ENCODE peak calls at places on chromosome 2, in four cellular contexts. P is heart left ventricle, K is adrenal gland, L is ovary. Y is an unnamed sample. For H3K9me3, the result is how much of the 10 kb centered on the place peaks cover.

GRCh38 chr2:172438741-172439508 is 11.5 kb downstream of the ITGA6 start:
- DNase-seq in P (peak), K (no peak), L (no peak), Y (no peak)

GRCh38 chr2:191870744-191871143 is 23.9 kb upstream of the CAVIN2 start:
- DNase-seq in P (no peak), K (no peak), L (no peak), Y (no peak)

GRCh38 chr2:186995092-186995491 is 146.1 kb upstream of the ZSWIM2 start:
- DNase-seq in P (no peak), K (no peak), L (no peak), Y (no peak)

GRCh38 chr2:100606740-100607343 is 44.0 kb downstream of the PDCL3 start:
- DNase-seq in P (no peak), K (no peak), L (no peak), Y (peak)

GRCh38 chr2:50591642-50592041 is 440.3 kb downstream of the NRXN1 start:
- DNase-seq in P (peak), K (no peak), L (no peak), Y (peak)

GRCh38 chr2:71575966-71576365 is 122.6 kb downstream of the DYSF start:
- DNase-seq in P (no peak), K (no peak), L (no peak), Y (no peak)

GRCh38 chr2:38239452-38239851 is 137.6 kb downstream of the ATL2 start:
- DNase-seq in P (no peak), K (no peak), L (no peak), Y (no peak)

GRCh38 chr2:71673402-71673795 is 220.0 kb downstream of the DYSF start:
- DNase-seq in P (no peak), K (no peak), L (no peak), Y (no peak)

GRCh38 chr2:214215107-214215506 is 195.7 kb upstream of the VWC2L start:
- DNase-seq in P (no peak), K (no peak), L (no peak), Y (no peak)

GRCh38 chr2:46477912-46478311 is 1.5 kb upstream of the TMEM247 start:
- DNase-seq in P (no peak), K (no peak), L (no peak), Y (no peak)
- TF ChIP-seq POLR2A in P (no peak), K (no peak), L (no peak), Y (no peak)

DNA sequence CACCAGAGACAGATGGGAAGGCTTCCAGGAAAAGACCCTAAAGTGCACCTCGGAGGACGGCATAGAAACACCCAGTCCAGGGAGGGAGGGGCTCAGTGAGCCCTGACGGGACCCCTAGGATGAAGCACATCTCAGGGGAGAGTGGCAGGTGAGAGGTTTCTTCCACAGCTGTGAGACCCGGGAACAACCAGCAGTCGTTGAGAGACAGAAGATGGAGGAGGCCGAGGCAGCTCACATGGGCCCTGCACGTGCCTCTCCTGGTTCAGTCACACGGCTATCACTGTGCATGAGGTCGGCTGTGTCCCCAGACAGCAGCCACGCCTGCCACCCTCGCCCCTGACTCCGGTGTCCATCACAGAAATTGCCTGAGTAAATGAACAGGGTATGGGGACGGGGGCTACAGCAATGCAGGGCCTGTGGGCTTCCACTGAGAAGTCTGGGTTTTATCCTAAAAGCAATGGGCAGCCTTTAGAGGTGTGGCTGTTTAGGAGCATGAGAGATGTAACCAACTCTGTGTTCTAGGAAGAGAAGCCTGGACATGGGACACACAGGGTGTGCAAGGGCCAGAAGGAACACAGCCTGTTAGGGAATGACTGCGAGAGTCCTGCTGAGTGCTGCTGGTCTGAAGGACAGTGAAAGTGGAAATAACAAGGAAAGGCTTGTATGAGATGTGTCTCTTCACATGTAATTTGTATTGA is 102.0 kb downstream of the TMEM18 start:
- DNase-seq in P (no peak), K (no peak), L (no peak), Y (no peak)
- H3K9me3 ChIP-seq in P (under half), K (under half), L (under half), Y (under half)

GRCh38 chr2:127218843-127219715 is 1.0 kb downstream of the CYP27C1 start:
- DNase-seq in P (no peak), K (no peak), L (no peak), Y (no peak)
- TF ChIP-seq POLR2A in P (no peak), K (no peak), L (no peak), Y (no peak)

GRCh38 chr2:239917128-239917956 is 107.8 kb downstream of the NDUFA10 start:
- DNase-seq in P (no peak), K (no peak), L (no peak), Y (no peak)

GRCh38 chr2:239919779-239920545 is 105.2 kb downstream of the NDUFA10 start:
- DNase-seq in P (peak), K (no peak), L (no peak), Y (no peak)

GRCh38 chr2:239920616-239921365 is 104.4 kb downstream of the NDUFA10 start:
- DNase-seq in P (no peak), K (no peak), L (no peak), Y (no peak)

GRCh38 chr2:239917957-239918481 is 107.1 kb downstream of the NDUFA10 start:
- DNase-seq in P (no peak), K (no peak), L (no peak), Y (no peak)

DNA sequence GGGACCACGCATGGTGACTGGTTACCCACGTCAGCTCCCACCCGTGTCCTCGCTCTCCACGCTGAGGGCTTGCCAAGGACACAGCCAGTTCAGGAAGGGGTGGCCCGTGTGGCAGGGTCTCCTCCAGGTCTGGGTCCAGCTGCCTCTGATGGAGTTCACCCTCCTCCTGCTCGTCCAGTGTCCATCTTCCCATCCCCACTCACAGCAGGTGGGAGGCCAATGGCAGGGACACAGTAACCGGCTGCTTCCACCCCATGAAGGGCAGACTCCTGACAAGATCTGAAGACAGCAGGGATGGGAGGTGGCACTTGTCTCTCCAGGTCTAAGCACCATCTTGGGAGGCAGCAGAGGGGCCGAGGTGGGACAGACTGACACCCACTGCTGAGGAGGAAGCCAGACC is 106.4 kb downstream of the NDUFA10 start:
- DNase-seq in P (no peak), K (no peak), L (no peak), Y (no peak)
- H3K9me3 ChIP-seq in P (under half), K (under half), L (under half), Y (under half)

DNA sequence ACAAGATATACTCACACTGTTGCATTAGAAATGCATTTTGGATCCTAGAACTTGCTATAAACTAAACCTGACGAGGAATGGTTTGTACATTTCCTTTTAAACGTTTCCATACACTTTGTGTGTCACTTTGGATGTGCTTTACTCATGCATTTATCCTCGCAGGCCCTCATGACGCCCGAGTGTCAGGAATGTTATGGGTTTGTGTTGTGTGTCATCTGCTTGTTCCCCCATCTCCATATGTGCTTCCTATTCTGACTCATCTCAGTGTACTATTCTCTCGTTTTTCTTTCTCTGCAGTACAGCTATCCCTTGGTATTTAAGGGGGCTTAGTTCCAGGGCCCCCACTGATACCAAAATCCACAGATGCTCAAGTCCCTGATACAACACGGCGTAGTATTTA is 121.5 kb upstream of the RASGRP3 start:
- DNase-seq in P (no peak), K (no peak), L (no peak), Y (no peak)
- TF ChIP-seq POLR2A in P (no peak), K (no peak), L (no peak), Y (no peak)

GRCh38 chr2:89781962-89782361 is 1090.5 kb downstream of the RPIA start:
- DNase-seq in P (no peak), K (no peak), L (no peak), Y (no peak)
- H3K9me3 ChIP-seq in P (under half), K (under half), L (under half), Y (under half)

GRCh38 chr2:128232965-128233789 is 85.5 kb downstream of the HS6ST1 start:
- DNase-seq in P (peak), K (peak), L (peak), Y (peak)
- TF ChIP-seq POLR2A in P (no peak), K (no peak), L (no peak), Y (peak)

DNA sequence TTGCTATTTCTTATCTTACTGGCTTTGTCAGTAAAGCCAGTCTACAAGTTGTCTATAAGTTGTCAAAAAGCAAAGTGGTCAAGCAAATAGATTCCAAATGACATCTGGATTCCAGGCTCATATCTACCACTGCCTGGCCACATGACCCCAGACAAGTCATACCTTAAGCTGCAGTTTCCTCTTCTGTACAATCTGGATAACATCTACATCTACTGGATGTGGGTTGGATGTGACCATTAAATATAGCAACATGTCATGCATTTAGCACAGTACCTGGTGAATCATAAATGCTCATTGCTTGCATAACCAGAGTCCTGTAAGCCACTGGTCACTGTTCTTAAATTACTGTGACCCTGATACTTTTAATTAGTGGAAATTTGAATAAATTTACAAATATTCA is 16.8 kb downstream of the COBLL1 start:
- DNase-seq in P (no peak), K (no peak), L (no peak), Y (no peak)
- H3K9me3 ChIP-seq in P (under half), K (under half), L (under half), Y (under half)

GRCh38 chr2:85583667-85584353 is 421 bp upstream of the VAMP5 start:
- DNase-seq in P (no peak), K (no peak), L (no peak), Y (no peak)

GRCh38 chr2:85584354-85584856 is at the start of gene VAMP5:
- DNase-seq in P (peak), K (peak), L (no peak), Y (no peak)

GRCh38 chr2:85585781-85586105 is 1.5 kb downstream of the VAMP5 start:
- DNase-seq in P (no peak), K (peak), L (no peak), Y (no peak)

GRCh38 chr2:85582467-85582866 is 1.8 kb upstream of the VAMP5 start:
- DNase-seq in P (no peak), K (no peak), L (no peak), Y (no peak)

GRCh38 chr2:85584857-85585780 is 888 bp downstream of the VAMP5 start:
- DNase-seq in P (peak), K (peak), L (no peak), Y (peak)
- TF ChIP-seq POLR2A in P (no peak), K (no peak), L (no peak), Y (peak)

GRCh38 chr2:15839461-15840124 is 100.8 kb upstream of the MYCN start:
- DNase-seq in P (no peak), K (no peak), L (no peak), Y (no peak)
- H3K9me3 ChIP-seq in P (under half), K (under half), L (under half), Y (under half)